ENCODE peak calls at places on chromosome 3, in four cellular contexts. F is A549; H is naive thymus-derived CD4-positive, alpha-beta T cell; A is activated CD8-positive, alpha-beta T cell treated with anti-CD3 and anti-CD28 coated beads for 36 hours. G is an unnamed sample.
A peak's percentile ranks its signal among the peaks of the same experiment; 100 is the strongest.

GRCh38 chr3:21750291-21750690 is 719 bp downstream of the ZNF385D start:
- DNase-seq in H (no peak), A (no peak), F (no peak), G (no peak)

GRCh38 chr3:150515210-150515609 is 31.1 kb downstream of the SERP1 start:
- DNase-seq in F (no peak), H (no peak), A (no peak), G (no peak)

GRCh38 chr3:133488785-133489367 is 84.6 kb upstream of the CDV3 start:
- DNase-seq in F (no peak), A (no peak), H (no peak), G (peak; percentile 52)

GRCh38 chr3:191357909-191358308 is 27.6 kb upstream of the UTS2B start:
- DNase-seq in H (no peak), A (no peak), F (no peak), G (no peak)

GRCh38 chr3:183287301-183287971 is 34.4 kb downstream of the B3GNT5 start:
- DNase-seq in A (peak; percentile 54), F (no peak), H (no peak), G (no peak)

GRCh38 chr3:41199866-41200668 is 762 bp downstream of the CTNNB1 start:
- DNase-seq in F (peak; percentile 33), A (peak; percentile 52), H (no peak), G (peak; percentile 14)

GRCh38 chr3:101091489-101091888 is 98.3 kb upstream of the ABI3BP start:
- DNase-seq in H (no peak), A (no peak), F (no peak), G (no peak)

GRCh38 chr3:160090653-160091052 is 102.0 kb downstream of the IL12A start:
- DNase-seq in F (no peak), A (no peak), H (no peak), G (no peak)

GRCh38 chr3:126956866-126957650 is 25.9 kb upstream of the PLXNA1 start:
- DNase-seq in A (no peak), H (no peak), F (no peak), G (no peak)

GRCh38 chr3:13647314-13648059 is 98.6 kb downstream of the FBLN2 start:
- DNase-seq in A (peak; percentile 69), H (no peak), F (no peak), G (peak; percentile 23)

GRCh38 chr3:31993843-31994242 is 12.3 kb downstream of the ZNF860 start:
- DNase-seq in F (no peak), A (no peak), H (no peak), G (no peak)

GRCh38 chr3:31105438-31106077 is 211.1 kb upstream of the GADL1 start:
- DNase-seq in F (no peak), A (peak; percentile 18), H (no peak), G (no peak)

GRCh38 chr3:176926688-176927087 is 270.6 kb downstream of the TBL1XR1 start:
- DNase-seq in F (no peak), A (no peak), H (no peak), G (no peak)

GRCh38 chr3:99901200-99901926 is 83.7 kb downstream of the CMSS1 start:
- DNase-seq in A (no peak), H (no peak), F (no peak), G (no peak)

GRCh38 chr3:38497026-38497425 is 886 bp downstream of the EXOG start:
- DNase-seq in F (no peak), A (no peak), H (no peak), G (no peak)

G was measured in Jurkat, Clone E6-1.